ENCODE peak calls at places on chromosomes 16 and 17, in nine cellular contexts. H, K, Y, I, A, M, L, J and P are unnamed samples.

GRCh38 chr17:50946223-50946890 is 80.2 kb upstream of the TOB1 start:
- DNase-seq in Y (no peak), H (peak), A (no peak), K (peak), M (no peak), L (no peak), I (no peak), J (peak), P (no peak)

GRCh38 chr17:34357398-34357797 is 1.1 kb downstream of the CCL13 start:
- DNase-seq in K (no peak), H (no peak), A (no peak), J (no peak), M (no peak), I (no peak), L (no peak), Y (no peak), P (no peak)

GRCh38 chr16:88441460-88441859 is 11.6 kb upstream of the ZFPM1 start:
- DNase-seq in L (no peak), A (no peak), M (no peak), Y (no peak), K (no peak), I (no peak), J (no peak), H (no peak), P (no peak)

GRCh38 chr16:72530434-72530833 is 358.5 kb upstream of the PMFBP1 start:
- DNase-seq in Y (no peak), A (no peak), K (no peak), M (no peak), I (peak), H (no peak), J (no peak), L (peak), P (no peak)

GRCh38 chr17:45335721-45336120 is 18.9 kb upstream of the MAP3K14 start:
- DNase-seq in A (no peak), Y (no peak), H (no peak), L (no peak), J (no peak), I (no peak), K (no peak), M (no peak), P (no peak)

GRCh38 chr16:62665269-62665668 is 629.0 kb upstream of the CDH8 start:
- DNase-seq in I (no peak), L (no peak), J (no peak), K (no peak), Y (no peak), A (no peak), M (no peak), H (no peak), P (no peak)

GRCh38 chr17:75647061-75647460 is 13.8 kb downstream of the SMIM5 start:
- DNase-seq in H (no peak), M (peak), Y (no peak), A (no peak), L (no peak), J (no peak), K (no peak), I (no peak), P (no peak)

GRCh38 chr17:77686903-77687302 is 271.6 kb upstream of the TNRC6C start:
- DNase-seq in K (no peak), A (no peak), M (no peak), I (no peak), J (no peak), L (no peak), H (no peak), Y (no peak), P (no peak)

GRCh38 chr17:19262650-19263620 is 25.8 kb downstream of the EPN2 start:
- DNase-seq in I (no peak), H (no peak), J (no peak), Y (no peak), L (peak), K (no peak), M (no peak), A (no peak), P (no peak)

GRCh38 chr17:43615330-43615729 is 46.4 kb downstream of the MEOX1 start:
- DNase-seq in J (no peak), A (no peak), K (no peak), M (no peak), H (no peak), L (no peak), I (no peak), Y (no peak), P (no peak)

GRCh38 chr16:66717112-66717675 is 20.7 kb upstream of the CMTM4 start:
- DNase-seq in Y (no peak), A (no peak), K (peak), I (no peak), J (peak), H (no peak), L (peak), M (peak), P (no peak)

GRCh38 chr17:60139438-60140285 is 10.1 kb upstream of the CA4 start:
- DNase-seq in I (no peak), H (peak), L (peak), K (peak), A (no peak), Y (peak), M (peak), J (peak), P (no peak)

GRCh38 chr16:31199430-31200041 is 3.0 kb downstream of the PYCARD start:
- DNase-seq in J (no peak), A (no peak), I (no peak), M (no peak), L (no peak), K (no peak), Y (no peak), H (no peak), P (no peak)
- TF ChIP-seq POLR2A in J (no peak), A (no peak), I (no peak), M (no peak), L (no peak), K (no peak), Y (no peak), H (no peak), P (no peak)

GRCh38 chr16:24077292-24077691 is 178.8 kb upstream of the CACNG3 start:
- DNase-seq in L (no peak), A (no peak), Y (no peak), M (no peak), H (no peak), J (no peak), K (no peak), I (no peak), P (no peak)
- TF ChIP-seq POLR2A in L (no peak), A (no peak), Y (no peak), M (no peak), H (no peak), J (no peak), K (no peak), I (no peak), P (no peak)

GRCh38 chr16:57084257-57084770 is 8.1 kb upstream of the CPNE2 start:
- DNase-seq in A (peak), M (peak), H (peak), I (peak), J (peak), Y (peak), K (peak), L (peak), P (peak)
- TF ChIP-seq POLR2A in A (no peak), M (no peak), H (no peak), I (no peak), J (no peak), Y (no peak), K (no peak), L (no peak), P (no peak)

GRCh38 chr17:55420776-55421178 is 858 bp downstream of the MMD start:
- DNase-seq in J (peak), A (no peak), I (no peak), K (peak), M (peak), H (peak), L (no peak), Y (peak), P (no peak)

GRCh38 chr17:55421179-55421934 is at the start of gene MMD:
- DNase-seq in K (peak), I (peak), Y (peak), J (no peak), L (no peak), M (peak), A (no peak), H (no peak), P (peak)

GRCh38 chr17:55418369-55419268 is 3.0 kb downstream of the MMD start:
- DNase-seq in Y (no peak), H (no peak), I (no peak), L (no peak), M (no peak), A (no peak), J (no peak), K (no peak), P (no peak)

GRCh38 chr17:55417411-55418268 is 4.0 kb downstream of the MMD start:
- DNase-seq in K (no peak), M (no peak), L (no peak), H (no peak), A (no peak), Y (no peak), J (no peak), I (no peak), P (no peak)

GRCh38 chr17:55420067-55420775 is 1.4 kb downstream of the MMD start:
- DNase-seq in Y (no peak), I (no peak), J (no peak), K (no peak), L (no peak), A (no peak), M (no peak), H (peak), P (no peak)
- TF ChIP-seq POLR2A in Y (no peak), I (no peak), J (no peak), K (peak), L (no peak), A (no peak), M (peak), H (no peak), P (no peak)